ENCODE peak calls at places on chromosomes 5 and 9, in four cellular contexts. I is WTC11, W is HepG2, V is K562. R is an unnamed sample.

GRCh38 chr9:37968228-37968672 is 64.3 kb upstream of the SLC25A51 start:
- DNase-seq in W (peak; percentile 24), V (peak; percentile 79), I (no peak), R (no peak)

GRCh38 chr5:83363876-83364275 is 107.7 kb upstream of the VCAN start:
- DNase-seq in I (no peak), V (no peak), W (no peak), R (no peak)

GRCh38 chr5:157253547-157253946 is 12.4 kb upstream of the CYFIP2 start:
- DNase-seq in I (peak; percentile 71), V (peak; percentile 66), W (peak; percentile 35), R (peak; percentile 72)

GRCh38 chr9:113564804-113565237 is 101.3 kb downstream of the RGS3 start:
- DNase-seq in I (peak; percentile 64), W (no peak), V (no peak), R (no peak)

GRCh38 chr9:14144215-14144614 is 169.7 kb downstream of the NFIB start:
- DNase-seq in V (no peak), I (no peak), W (no peak), R (no peak)

GRCh38 chr9:126051446-126052130 is 275.0 kb upstream of the MVB12B start:
- DNase-seq in W (no peak), V (no peak), I (no peak), R (no peak)

GRCh38 chr5:94240616-94241287 is 377.7 kb downstream of the KIAA0825 start:
- DNase-seq in V (no peak), I (no peak), W (no peak), R (no peak)

GRCh38 chr9:135069556-135070197 is 17.8 kb upstream of the OLFM1 start:
- DNase-seq in I (no peak), V (no peak), W (no peak), R (no peak)

GRCh38 chr9:104860280-104860679 is 67.7 kb downstream of the ABCA1 start:
- DNase-seq in V (no peak), I (no peak), W (no peak), R (no peak)

GRCh38 chr5:56974241-56974640 is 22.3 kb upstream of the MIER3 start:
- DNase-seq in I (no peak), W (no peak), V (no peak), R (no peak)

GRCh38 chr5:89556215-89557009 is 673.4 kb upstream of the MEF2C start:
- DNase-seq in I (no peak), V (peak; percentile 6), W (no peak), R (no peak)

GRCh38 chr5:110086658-110087388 is 397.1 kb downstream of the MAN2A1 start:
- DNase-seq in V (no peak), W (no peak), I (no peak), R (no peak)

GRCh38 chr9:103483471-103484096 is 488.5 kb downstream of the CYLC2 start:
- DNase-seq in I (no peak), W (no peak), V (no peak), R (no peak)

GRCh38 chr5:142982821-142983200 is 212.6 kb downstream of the ARHGAP26 start:
- DNase-seq in W (no peak), V (peak; percentile 25), I (peak; percentile 61), R (no peak)

GRCh38 chr5:160479926-160480325 is 58.3 kb downstream of the PTTG1 start:
- DNase-seq in V (no peak), I (no peak), W (no peak), R (no peak)

GRCh38 chr5:81901539-81901938 is 70.3 kb upstream of the ATG10 start:
- DNase-seq in I (no peak), W (no peak), V (no peak), R (no peak)
- TF ChIP-seq ELF4 in I (no peak), W (no peak), V (no peak), R (no peak)

GRCh38 chr5:166088389-166089039 is 2202.9 kb upstream of the WWC1 start:
- DNase-seq in V (no peak), W (no peak), I (no peak), R (no peak)
- TF ChIP-seq SP1 in V (no peak), W (no peak), I (no peak), R (no peak)

GRCh38 chr5:95858023-95858461 is 35.5 kb upstream of the GLRX start:
- DNase-seq in V (no peak), W (peak; percentile 32), I (no peak), R (no peak)
- TF ChIP-seq ELF4 in V (no peak), W (no peak), I (no peak), R (no peak)

GRCh38 chr9:87716141-87716540 is 9.8 kb upstream of the CTSL start:
- DNase-seq in V (no peak), I (no peak), W (no peak), R (no peak)

GRCh38 chr9:87713278-87713989 is 12.5 kb upstream of the CTSL start:
- DNase-seq in I (no peak), V (peak; percentile 73), W (peak; percentile 62), R (peak; percentile 19)

GRCh38 chr9:87713990-87714335 is 12.0 kb upstream of the CTSL start:
- DNase-seq in I (no peak), V (no peak), W (no peak), R (no peak)

GRCh38 chr9:87712801-87713277 is 13.1 kb upstream of the CTSL start:
- DNase-seq in V (no peak), I (no peak), W (no peak), R (no peak)

DNA sequence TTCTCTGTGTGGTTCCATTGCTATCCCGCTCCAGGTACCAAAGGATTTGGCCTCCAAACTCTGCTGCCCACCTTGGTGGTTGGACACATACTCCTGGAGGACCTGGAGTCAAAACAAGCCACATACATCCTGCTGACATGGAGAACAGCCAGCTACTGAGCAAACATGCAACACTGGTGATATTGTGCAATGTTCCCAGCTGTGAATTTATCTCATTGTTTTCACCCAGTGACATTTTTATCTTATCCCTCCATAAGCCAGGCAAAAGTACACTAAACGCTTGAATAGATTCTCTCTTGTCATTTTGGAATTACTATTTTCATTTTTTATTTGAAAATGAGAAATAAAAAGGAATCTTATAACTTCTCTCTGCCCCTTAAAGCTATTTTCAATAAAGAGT is 11.1 kb upstream of the CTSL start:
- DNase-seq in W (peak; percentile 89), V (peak; percentile 67), I (no peak), R (peak; percentile 15)
- TF ChIP-seq SP1 in W (no peak), V (no peak), I (no peak), R (no peak)